ENCODE peak calls at places on chromosomes 7 and 10, in four cellular contexts. Z is thoracic aorta; Q is CD4-positive, alpha-beta T cell; M is AG09319. A is an unnamed sample.

GRCh38 chr10:102773986-102774385 is 30.2 kb downstream of the WBP1L start:
- DNase-seq in Z (no peak), M (no peak), Q (no peak), A (no peak)

GRCh38 chr10:80504158-80504811 is 33.4 kb upstream of the SH2D4B start:
- DNase-seq in Z (no peak), Q (no peak), M (no peak), A (no peak)

GRCh38 chr10:46234026-46234425 is 52.8 kb upstream of the ANTXRL start:
- DNase-seq in M (no peak), Z (no peak), Q (no peak), A (no peak)

GRCh38 chr7:67593807-67594206 is 597.2 kb downstream of the TYW1 start:
- DNase-seq in Z (no peak), M (no peak), Q (no peak), A (no peak)

GRCh38 chr7:103824251-103824650 is 165.2 kb downstream of the RELN start:
- DNase-seq in Z (no peak), M (no peak), Q (no peak), A (no peak)

GRCh38 chr10:3681642-3682554 is 103.1 kb downstream of the KLF6 start:
- DNase-seq in Q (no peak), M (no peak), Z (no peak), A (no peak)

GRCh38 chr7:6162331-6162620 is 110.1 kb downstream of the CYTH3 start:
- DNase-seq in Q (no peak), M (no peak), Z (peak), A (no peak)

GRCh38 chr7:12565873-12566272 is 4.6 kb upstream of the SCIN start:
- DNase-seq in Q (no peak), Z (no peak), M (no peak), A (no peak)

GRCh38 chr7:127415060-127415742 is 22.7 kb upstream of the ZNF800 start:
- DNase-seq in Q (no peak), Z (no peak), M (no peak), A (no peak)

GRCh38 chr7:127413326-127413725 is 20.8 kb upstream of the ZNF800 start:
- DNase-seq in Q (no peak), M (no peak), Z (no peak), A (no peak)

GRCh38 chr7:127404282-127405049 is 12.0 kb upstream of the ZNF800 start:
- DNase-seq in Z (no peak), M (no peak), Q (no peak), A (no peak)

GRCh38 chr7:127413962-127414361 is 21.5 kb upstream of the ZNF800 start:
- DNase-seq in M (no peak), Q (no peak), Z (no peak), A (no peak)

DNA sequence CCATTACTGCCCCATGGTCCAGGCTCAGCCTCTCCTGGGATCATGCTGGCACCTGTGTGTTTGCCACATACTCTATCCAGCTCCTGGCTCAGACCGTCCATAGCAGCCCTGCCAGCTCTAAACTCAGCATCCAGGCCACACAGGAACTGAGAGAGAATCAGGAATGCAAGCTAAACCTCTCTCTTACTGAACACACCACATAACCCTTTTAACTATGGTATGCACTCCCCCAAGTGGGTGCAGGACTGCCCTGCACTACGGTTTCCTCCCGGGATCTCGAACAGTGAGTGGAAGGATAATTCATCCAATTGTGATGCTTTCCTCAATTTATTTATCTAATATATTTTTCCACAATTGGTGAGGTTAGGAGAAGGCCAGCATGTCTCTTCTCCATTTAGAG is 17.1 kb upstream of the ZNF800 start:
- DNase-seq in Z (no peak), Q (no peak), M (no peak), A (no peak)
- TF ChIP-seq CTCF in Z (no peak), Q (no peak), M (no peak), A (no peak)

DNA sequence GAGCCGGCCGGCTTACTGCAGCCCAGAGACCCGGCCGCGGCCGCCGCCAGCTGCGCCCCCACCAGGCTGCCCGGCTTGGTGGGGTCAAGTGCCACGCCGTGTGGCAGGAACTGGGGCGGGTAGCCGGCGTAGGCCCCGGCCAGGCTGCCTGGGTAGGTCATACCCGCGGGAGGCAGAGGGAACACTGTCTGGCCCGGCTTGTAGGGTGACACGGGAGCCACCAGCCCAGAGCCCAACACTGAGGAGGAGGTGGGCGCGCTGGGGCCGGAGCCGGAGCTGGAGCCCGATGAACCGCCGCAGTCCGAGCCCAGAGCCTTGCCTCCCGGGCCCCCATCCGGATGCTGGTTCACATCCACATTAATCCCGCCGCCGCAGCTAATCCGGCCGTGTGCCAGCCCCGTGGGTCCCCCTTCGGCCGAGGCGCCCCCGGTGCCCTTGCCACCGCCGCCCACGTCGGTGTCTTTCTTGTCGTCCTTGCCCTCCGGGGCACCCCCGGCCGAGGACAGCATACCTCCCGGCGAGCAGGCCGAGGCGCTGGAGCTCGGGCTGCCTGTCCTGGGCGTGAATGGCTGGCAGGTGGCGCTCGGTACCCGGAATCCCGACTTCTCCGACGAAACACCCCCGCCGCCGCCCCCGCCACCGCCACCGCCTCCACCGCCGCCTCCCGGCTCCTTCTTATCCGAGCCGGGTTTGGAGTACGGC is 2.0 kb downstream of the ZNF503 start:
- DNase-seq in M (no peak), Z (no peak), Q (peak), A (no peak)
- TF ChIP-seq CTCF in M (peak), Z (peak), Q (no peak), A (no peak)

GRCh38 chr10:11706911-11707567 is 35.1 kb upstream of the ECHDC3 start:
- DNase-seq in Q (no peak), Z (no peak), M (no peak), A (no peak)
- TF ChIP-seq CTCF in Q (no peak), Z (no peak), M (no peak), A (no peak)

DNA sequence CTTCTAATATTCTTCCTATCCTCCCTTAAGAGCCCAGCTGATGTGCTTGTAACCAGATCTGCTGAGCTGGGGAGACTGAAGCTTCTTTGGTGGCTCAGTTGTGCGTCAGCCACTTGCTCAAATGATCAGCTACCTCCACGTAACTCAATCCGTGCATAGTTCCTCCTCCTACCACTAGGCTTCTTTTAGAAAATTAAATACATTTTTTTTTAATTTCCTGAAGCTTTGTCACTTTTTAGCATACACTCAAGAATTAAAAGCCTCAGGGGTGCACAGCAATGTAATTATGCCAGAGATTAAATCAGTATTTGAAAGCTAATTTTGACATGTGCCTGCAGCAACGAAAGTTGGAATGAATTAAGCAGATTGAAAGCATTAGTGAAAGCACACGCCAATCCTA is 20.4 kb upstream of the PRLHR start:
- DNase-seq in M (no peak), Z (no peak), Q (no peak), A (no peak)
- TF ChIP-seq CTCF in M (no peak), Z (no peak), Q (no peak), A (no peak)

DNA sequence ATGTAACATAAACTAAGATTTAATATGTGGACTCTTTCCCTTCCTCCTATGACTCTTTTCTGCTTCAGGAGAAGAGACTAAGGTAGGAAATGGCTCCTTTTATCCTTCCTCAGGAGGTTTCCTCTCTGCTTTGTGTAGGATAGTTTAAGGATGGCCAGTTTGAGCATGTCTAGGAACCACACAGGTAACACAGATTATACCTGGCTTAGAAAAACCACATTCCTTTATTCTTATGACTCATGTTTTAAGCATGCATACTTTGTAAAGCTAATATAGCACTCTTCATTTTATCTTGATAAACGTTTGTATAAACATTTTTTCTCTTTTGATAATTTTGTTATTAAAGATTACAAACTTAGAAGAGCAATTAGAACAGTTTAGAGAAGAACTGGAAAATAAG is 57.8 kb downstream of the CYP51A1 start:
- DNase-seq in M (no peak), Z (no peak), Q (no peak), A (no peak)
- TF ChIP-seq CTCF in M (no peak), Z (no peak), Q (no peak), A (no peak)

GRCh38 chr10:63901228-63901627 is 380.0 kb downstream of the REEP3 start:
- DNase-seq in Z (no peak), Q (no peak), M (no peak), A (no peak)
- TF ChIP-seq CTCF in Z (no peak), Q (no peak), M (peak), A (no peak)

GRCh38 chr10:132788831-132789219 is 2.9 kb upstream of the NKX6-2 start:
- DNase-seq in Z (no peak), M (no peak), Q (no peak), A (no peak)

GRCh38 chr10:132789659-132790148 is 3.8 kb upstream of the NKX6-2 start:
- DNase-seq in M (no peak), Q (no peak), Z (no peak), A (no peak)

GRCh38 chr10:132787253-132788179 is 1.6 kb upstream of the NKX6-2 start:
- DNase-seq in Q (no peak), M (no peak), Z (no peak), A (no peak)

GRCh38 chr10:132786529-132787252 is 744 bp upstream of the NKX6-2 start:
- DNase-seq in M (no peak), Z (no peak), Q (no peak), A (no peak)

GRCh38 chr10:132788180-132788830 is 2.4 kb upstream of the NKX6-2 start:
- DNase-seq in M (no peak), Q (no peak), Z (no peak), A (no peak)
- TF ChIP-seq CTCF in M (no peak), Q (no peak), Z (no peak), A (no peak)

GRCh38 chr7:118026791-118027190 is 153.6 kb upstream of the CTTNBP2 start:
- DNase-seq in Z (no peak), M (no peak), Q (no peak), A (no peak)
- TF ChIP-seq CTCF in Z (no peak), M (no peak), Q (no peak), A (no peak)

DNA sequence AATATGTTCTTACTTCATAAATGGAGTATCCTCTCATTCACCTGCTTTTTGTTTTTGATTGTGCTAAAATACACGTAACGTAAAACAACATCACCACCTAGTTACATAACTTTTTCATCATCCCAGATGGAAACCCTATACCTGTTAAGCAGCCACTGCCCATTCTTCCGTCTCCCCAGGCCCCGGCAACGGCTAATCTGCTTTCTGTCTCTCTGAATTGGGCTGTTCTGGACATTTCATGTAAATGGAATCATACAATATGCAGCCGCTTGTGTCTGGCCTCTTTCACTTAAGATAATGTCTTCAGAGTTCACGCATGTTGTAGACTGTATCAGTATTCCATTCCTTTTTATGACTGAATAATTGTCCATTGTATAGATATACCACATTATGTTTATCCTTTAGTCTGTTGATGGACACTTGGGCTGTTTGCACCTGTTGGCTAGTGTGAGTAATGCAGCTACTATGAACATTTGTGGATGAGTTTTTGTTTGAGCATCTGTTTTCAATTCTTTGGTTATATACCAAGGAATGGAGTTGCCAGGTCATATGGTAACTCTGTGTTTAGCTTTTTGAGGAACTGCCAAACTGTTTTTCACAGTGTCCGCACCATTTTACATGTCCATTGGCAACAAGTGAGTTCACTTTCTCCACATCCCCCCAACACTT is 14.1 kb upstream of the SUN1 start:
- DNase-seq in Q (no peak), M (peak), Z (no peak), A (no peak)
- TF ChIP-seq CTCF in Q (peak), M (peak), Z (peak), A (no peak)